ENCODE peak calls at places on chromosomes 11 and 22, in ten cellular contexts. H is keratinocyte, S is neuronal stem cell, Q is heart left ventricle, E is esophagus muscularis mucosa, A is body of pancreas, J is upper lobe of left lung, V is colonic mucosa, Z is ascending aorta, C is pancreas. G is an unnamed sample. For H3K27me3, the result is how much of the 10 kb centered on the place peaks cover.

GRCh38 chr11:79937935-79938334 is 497.1 kb upstream of the TENM4 start:
- DNase-seq in H (no peak), S (no peak), Q (no peak), E (no peak), A (no peak), J (no peak), V (no peak), Z (no peak), C (no peak), G (no peak)

GRCh38 chr11:15035283-15035682 is 38.1 kb upstream of the CALCB start:
- DNase-seq in H (no peak), S (no peak), Q (no peak), E (no peak), A (no peak), J (no peak), V (peak), Z (no peak), C (no peak), G (peak)

GRCh38 chr11:113567867-113568266 is 92.7 kb upstream of the DRD2 start:
- DNase-seq in H (no peak), S (no peak), Q (no peak), E (no peak), A (no peak), J (no peak), V (no peak), Z (no peak), C (no peak), G (no peak)

GRCh38 chr11:64058494-64058893 is 22.8 kb downstream of the FLRT1 start:
- DNase-seq in H (no peak), S (no peak), Q (peak), E (no peak), A (no peak), J (no peak), V (no peak), Z (no peak), C (no peak), G (peak)

GRCh38 chr11:107493117-107493516 is 35.5 kb upstream of the CWF19L2 start:
- DNase-seq in H (peak), S (no peak), Q (no peak), E (no peak), A (no peak), J (no peak), V (no peak), Z (no peak), C (no peak), G (no peak)

GRCh38 chr22:19169002-19169946 is 9.3 kb downstream of the SLC25A1 start:
- DNase-seq in H (no peak), S (peak), Q (no peak), E (no peak), A (no peak), J (no peak), V (no peak), Z (no peak), C (peak), G (no peak)

GRCh38 chr11:35714882-35715612 is 52.5 kb downstream of the TRIM44 start:
- DNase-seq in H (no peak), S (no peak), Q (no peak), E (no peak), A (no peak), J (no peak), V (no peak), Z (no peak), C (no peak), G (no peak)

GRCh38 chr11:38476808-38477565 is 1879.0 kb upstream of the RAG2 start:
- DNase-seq in H (no peak), S (no peak), Q (no peak), E (no peak), A (no peak), J (no peak), V (no peak), Z (no peak), C (no peak), G (no peak)

GRCh38 chr11:64115751-64116522 is 50.0 kb downstream of the MACROD1 start:
- DNase-seq in H (no peak), S (no peak), Q (no peak), E (no peak), A (no peak), J (no peak), V (no peak), Z (no peak), C (no peak), G (peak)

GRCh38 chr22:48331266-48331665 is 1496.4 kb downstream of the BRD1 start:
- DNase-seq in H (no peak), S (no peak), Q (no peak), E (no peak), A (no peak), J (no peak), V (no peak), Z (no peak), C (no peak), G (no peak)

GRCh38 chr11:43376065-43376464 is 17.3 kb downstream of the TTC17 start:
- DNase-seq in H (no peak), S (no peak), Q (no peak), E (no peak), A (no peak), J (no peak), V (no peak), Z (no peak), C (no peak), G (no peak)

GRCh38 chr11:88043149-88043548 is 132.1 kb downstream of the RAB38 start:
- DNase-seq in H (no peak), S (no peak), Q (no peak), E (no peak), A (no peak), J (no peak), V (no peak), Z (no peak), C (no peak), G (no peak)

GRCh38 chr11:122808494-122808893 is 29.8 kb upstream of the CRTAM start:
- DNase-seq in H (no peak), S (no peak), Q (no peak), E (no peak), A (peak), J (peak), V (no peak), Z (no peak), C (no peak), G (no peak)

GRCh38 chr11:64007160-64007628 is 21.0 kb downstream of the OTUB1 start:
- DNase-seq in H (no peak), S (no peak), Q (peak), E (no peak), A (no peak), J (no peak), V (peak), Z (no peak), C (no peak), G (peak)

GRCh38 chr11:18294862-18295261 is 27.1 kb downstream of the HPS5 start:
- DNase-seq in H (no peak), S (no peak), Q (no peak), E (no peak), A (no peak), J (no peak), V (no peak), Z (no peak), C (no peak), G (no peak)

GRCh38 chr22:29748248-29748893 is 18.4 kb downstream of the ZMAT5 start:
- DNase-seq in H (no peak), S (no peak), Q (no peak), E (no peak), A (no peak), J (no peak), V (no peak), Z (no peak), C (no peak), G (peak)

GRCh38 chr11:33944693-33945424 is 53.0 kb upstream of the LMO2 start:
- DNase-seq in H (no peak), S (no peak), Q (no peak), E (no peak), A (no peak), J (no peak), V (no peak), Z (no peak), C (no peak), G (no peak)

GRCh38 chr11:79971255-79971654 is 530.4 kb upstream of the TENM4 start:
- DNase-seq in H (no peak), S (no peak), Q (no peak), E (no peak), A (no peak), J (no peak), V (no peak), Z (no peak), C (no peak), G (no peak)

GRCh38 chr11:111378773-111379499 is at the start of gene POU2AF1:
- DNase-seq in H (no peak), S (no peak), Q (no peak), E (no peak), A (no peak), J (no peak), V (no peak), Z (no peak), C (no peak), G (no peak)

GRCh38 chr22:50674606-50675552 is 2.3 kb downstream of the SHANK3 start:
- DNase-seq in H (peak), S (peak), Q (no peak), E (no peak), A (peak), J (peak), V (peak), Z (no peak), C (peak), G (no peak)

GRCh38 chr22:21762712-21763581 is 27.4 kb upstream of the YPEL1 start:
- DNase-seq in H (no peak), S (no peak), Q (no peak), E (no peak), A (no peak), J (no peak), V (no peak), Z (no peak), C (no peak), G (no peak)

GRCh38 chr11:101390539-101390938 is 193.3 kb downstream of the TRPC6 start:
- DNase-seq in H (no peak), S (no peak), Q (no peak), E (no peak), A (no peak), J (no peak), V (no peak), Z (no peak), C (no peak), G (no peak)

GRCh38 chr22:40156001-40156516 is 21.7 kb upstream of the TNRC6B start:
- DNase-seq in H (no peak), S (no peak), Q (no peak), E (peak), A (peak), J (peak), V (peak), Z (no peak), C (peak), G (no peak)

GRCh38 chr22:22666307-22667091 is 22.1 kb downstream of the GGTLC2 start:
- DNase-seq in H (no peak), S (no peak), Q (no peak), E (no peak), A (peak), J (peak), V (peak), Z (no peak), C (peak), G (no peak)

GRCh38 chr11:64156235-64157011 is 9.5 kb downstream of the MACROD1 start:
- DNase-seq in H (no peak), S (no peak), Q (peak), E (no peak), A (no peak), J (no peak), V (no peak), Z (no peak), C (no peak), G (no peak)

GRCh38 chr11:121757480-121758125 is 304.8 kb upstream of the SORL1-AS1 start:
- DNase-seq in H (no peak), S (no peak), Q (no peak), E (peak), A (no peak), J (peak), V (no peak), Z (no peak), C (no peak), G (no peak)
- H3K27me3 ChIP-seq in H (under half), S (under half), Q (under half), E (under half), A (under half), J (under half), V (under half), Z (under half), C (under half), G (under half)

DNA sequence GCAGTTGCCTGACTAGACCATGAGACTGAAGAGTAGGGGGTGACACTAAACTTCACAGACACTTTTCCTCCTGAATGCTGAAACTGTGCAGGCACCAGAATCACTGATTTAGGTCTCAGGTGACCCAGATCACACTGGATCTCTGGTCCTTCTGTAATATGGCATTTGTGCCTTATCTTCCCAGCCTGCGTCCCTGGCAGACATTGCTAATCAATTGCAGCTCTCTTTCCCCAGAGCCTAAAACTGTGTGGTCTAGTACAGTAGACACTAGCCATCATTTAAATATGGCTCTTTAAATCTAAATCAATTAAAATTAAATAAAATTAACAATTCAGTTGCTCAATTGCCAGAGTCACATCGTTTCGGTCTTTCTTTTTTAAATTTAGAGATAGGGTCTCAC is 17.8 kb upstream of the MYEOV start:
- DNase-seq in H (no peak), S (no peak), Q (no peak), E (no peak), A (no peak), J (no peak), V (no peak), Z (no peak), C (no peak), G (no peak)
- H3K27me3 ChIP-seq in H (under half), S (under half), Q (under half), E (under half), A (under half), J (under half), V (under half), Z (under half), C (under half), G (under half)

GRCh38 chr22:49617866-49618688 is 209.6 kb downstream of the BRD1 start:
- DNase-seq in H (no peak), S (no peak), Q (no peak), E (no peak), A (no peak), J (no peak), V (no peak), Z (no peak), C (peak), G (peak)

GRCh38 chr22:49620666-49621065 is 207.0 kb downstream of the BRD1 start:
- DNase-seq in H (no peak), S (no peak), Q (no peak), E (no peak), A (no peak), J (no peak), V (no peak), Z (no peak), C (peak), G (peak)

GRCh38 chr22:49618689-49618953 is 209.1 kb downstream of the BRD1 start:
- DNase-seq in H (no peak), S (no peak), Q (no peak), E (no peak), A (no peak), J (no peak), V (no peak), Z (no peak), C (no peak), G (no peak)

GRCh38 chr22:49620003-49620556 is 207.6 kb downstream of the BRD1 start:
- DNase-seq in H (no peak), S (no peak), Q (no peak), E (no peak), A (no peak), J (no peak), V (no peak), Z (no peak), C (no peak), G (peak)

GRCh38 chr22:49619301-49619700 is 208.4 kb downstream of the BRD1 start:
- DNase-seq in H (no peak), S (no peak), Q (no peak), E (no peak), A (no peak), J (no peak), V (no peak), Z (no peak), C (peak), G (no peak)
- H3K27me3 ChIP-seq in H (under half), S (under half), Q (under half), E (under half), A (under half), J (under half), V (under half), Z (under half), C (under half), G (under half)

GRCh38 chr11:46334211-46334610 is 13.1 kb upstream of the DGKZ start:
- DNase-seq in H (no peak), S (no peak), Q (no peak), E (no peak), A (no peak), J (no peak), V (no peak), Z (no peak), C (no peak), G (no peak)
- H3K27me3 ChIP-seq in H (half or more), S (under half), Q (under half), E (under half), A (under half), J (under half), V (under half), Z (under half), C (under half), G (under half)

GRCh38 chr11:13009476-13009920 is 382 bp downstream of the RASSF10 start:
- DNase-seq in H (no peak), S (peak), Q (no peak), E (no peak), A (no peak), J (no peak), V (no peak), Z (no peak), C (no peak), G (peak)

GRCh38 chr11:13010737-13011342 is 1.7 kb downstream of the RASSF10 start:
- DNase-seq in H (no peak), S (peak), Q (peak), E (peak), A (no peak), J (peak), V (peak), Z (no peak), C (no peak), G (peak)

GRCh38 chr11:13008625-13009475 is at the start of gene RASSF10:
- DNase-seq in H (no peak), S (peak), Q (peak), E (no peak), A (peak), J (peak), V (peak), Z (no peak), C (peak), G (peak)

GRCh38 chr11:13011366-13012036 is 2.4 kb downstream of the RASSF10 start:
- DNase-seq in H (no peak), S (no peak), Q (no peak), E (no peak), A (peak), J (no peak), V (no peak), Z (no peak), C (no peak), G (no peak)

DNA sequence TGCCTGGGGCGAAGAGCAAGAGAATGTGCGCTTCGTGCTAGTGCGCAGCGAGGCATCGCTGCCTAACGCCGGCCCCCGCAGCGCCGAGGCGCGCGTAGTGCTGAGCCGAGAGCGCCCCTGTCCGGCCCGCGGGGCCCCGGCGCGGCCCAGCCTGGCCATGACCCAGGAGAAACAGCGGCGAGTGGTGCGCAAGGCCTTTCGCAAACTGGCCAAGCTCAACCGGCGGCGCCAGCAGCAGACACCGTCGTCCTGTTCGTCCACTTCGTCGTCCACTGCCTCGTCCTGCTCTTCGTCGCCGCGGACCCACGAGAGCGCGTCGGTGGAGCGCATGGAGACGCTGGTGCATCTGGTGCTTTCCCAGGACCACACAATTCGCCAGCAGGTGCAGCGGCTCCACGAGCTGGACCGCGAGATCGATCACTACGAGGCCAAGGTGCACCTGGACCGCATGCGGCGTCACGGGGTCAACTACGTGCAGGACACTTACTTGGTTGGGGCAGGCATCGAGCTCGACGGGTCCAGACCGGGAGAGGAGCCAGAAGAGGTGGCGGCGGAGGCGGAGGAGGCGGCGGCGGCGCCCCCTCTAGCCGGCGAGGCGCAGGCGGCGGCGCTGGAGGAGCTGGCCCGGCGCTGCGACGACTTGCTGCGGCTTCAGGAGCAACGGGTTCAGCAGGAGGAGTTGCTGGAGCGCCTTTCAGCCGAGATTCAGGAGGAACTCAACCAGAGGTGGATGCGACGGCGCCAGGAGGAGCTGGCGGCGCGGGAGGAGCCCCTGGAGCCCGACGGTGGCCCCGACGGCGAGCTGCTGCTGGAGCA is 1.0 kb downstream of the RASSF10 start:
- DNase-seq in H (no peak), S (peak), Q (no peak), E (peak), A (peak), J (peak), V (peak), Z (no peak), C (peak), G (peak)
- H3K27me3 ChIP-seq in H (under half), S (under half), Q (under half), E (under half), A (under half), J (under half), V (under half), Z (under half), C (under half), G (under half)

GRCh38 chr11:296976-297665 is 2.2 kb downstream of the IFITM5 start:
- DNase-seq in H (no peak), S (no peak), Q (peak), E (no peak), A (no peak), J (no peak), V (no peak), Z (no peak), C (peak), G (peak)
- H3K27me3 ChIP-seq in H (under half), S (under half), Q (under half), E (under half), A (under half), J (under half), V (under half), Z (under half), C (under half), G (under half)

GRCh38 chr11:16607675-16608644 is 130.5 kb upstream of the C11orf58 start:
- DNase-seq in H (no peak), S (peak), Q (peak), E (no peak), A (peak), J (no peak), V (peak), Z (no peak), C (peak), G (peak)

GRCh38 chr11:16604784-16605439 is 133.5 kb upstream of the C11orf58 start:
- DNase-seq in H (no peak), S (peak), Q (peak), E (no peak), A (peak), J (no peak), V (peak), Z (no peak), C (peak), G (peak)

GRCh38 chr11:16605971-16606783 is 132.3 kb upstream of the C11orf58 start:
- DNase-seq in H (peak), S (peak), Q (peak), E (peak), A (peak), J (peak), V (peak), Z (no peak), C (peak), G (peak)

GRCh38 chr11:16605440-16605970 is 132.9 kb upstream of the C11orf58 start:
- DNase-seq in H (no peak), S (peak), Q (peak), E (no peak), A (peak), J (no peak), V (peak), Z (no peak), C (peak), G (peak)

DNA sequence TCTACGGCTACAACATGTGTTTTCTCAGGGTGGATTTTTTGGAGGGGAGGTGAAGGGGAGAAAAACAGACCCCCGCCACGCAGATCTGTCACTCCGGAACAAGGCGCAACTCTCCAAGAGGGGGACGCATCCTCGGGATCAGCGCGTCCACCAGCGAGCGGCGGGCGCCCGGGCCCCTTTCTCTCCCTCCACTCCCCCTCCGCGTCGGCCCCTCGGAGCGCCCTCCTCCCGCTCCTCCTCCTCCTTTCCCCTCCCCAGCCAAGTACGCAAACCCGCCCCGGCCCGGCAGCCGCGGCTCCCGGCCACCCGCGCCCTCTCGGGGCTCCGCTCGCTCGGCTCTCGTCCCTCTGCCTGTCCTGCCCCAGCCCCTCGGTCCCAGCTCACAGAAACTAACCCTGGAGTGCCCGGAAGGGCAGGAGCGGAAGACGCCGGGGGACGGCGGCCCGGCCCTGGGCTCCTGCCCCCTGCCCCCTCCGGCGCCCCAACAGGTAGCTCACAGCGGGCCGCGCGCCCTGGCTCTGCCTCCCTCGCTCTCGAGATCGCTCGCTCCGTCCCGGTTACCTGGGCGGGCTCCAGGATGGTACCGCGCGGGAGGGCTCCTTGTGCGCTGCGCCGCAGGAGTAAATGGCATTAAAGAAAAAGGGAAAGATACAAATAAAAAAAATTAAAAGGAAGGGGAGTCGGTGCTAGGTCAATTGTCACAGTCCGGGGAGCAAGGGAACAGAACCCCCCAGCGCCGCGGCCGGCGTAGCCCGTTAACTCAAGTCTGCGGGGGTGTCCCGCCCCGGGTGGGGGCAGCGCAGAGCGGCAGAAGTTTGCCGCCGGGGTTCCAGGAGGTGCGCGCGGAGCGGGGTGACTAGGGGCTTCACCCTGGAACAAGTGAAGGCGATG is 131.4 kb upstream of the C11orf58 start:
- DNase-seq in H (no peak), S (peak), Q (peak), E (no peak), A (peak), J (no peak), V (no peak), Z (no peak), C (peak), G (peak)
- H3K27me3 ChIP-seq in H (under half), S (under half), Q (under half), E (under half), A (under half), J (under half), V (under half), Z (under half), C (under half), G (under half)

G was measured in right cardiac atrium.